ENCODE peak calls at places on chromosomes 11 and 22, in nine cellular contexts. A, Y, J, Z, W, N, S, V and U are unnamed samples.

GRCh38 chr11:128961645-128962044 is 19.0 kb upstream of the TP53AIP1 start:
- DNase-seq in A (no peak), Y (no peak), J (no peak), Z (no peak), W (no peak), N (no peak), S (no peak), V (no peak), U (no peak)

GRCh38 chr22:18024276-18024939 is at the start of gene MICAL3:
- DNase-seq in A (peak; percentile 47), Y (peak; percentile 4), J (peak; percentile 65), Z (peak; percentile 34), W (no peak), N (peak; percentile 50), S (peak; percentile 58), V (peak; percentile 66), U (peak; percentile 92)

GRCh38 chr11:16252373-16252772 is 104.0 kb downstream of the SOX6 start:
- DNase-seq in A (no peak), Y (no peak), J (peak; percentile 2), Z (no peak), W (no peak), N (no peak), S (no peak), V (no peak), U (no peak)

GRCh38 chr11:1298695-1299492 is 10.5 kb downstream of the TOLLIP start:
- DNase-seq in A (no peak), Y (no peak), J (peak; percentile 80), Z (no peak), W (peak; percentile 41), N (no peak), S (peak; percentile 71), V (no peak), U (no peak)

GRCh38 chr11:74707602-74708510 is 23.4 kb downstream of the CHRDL2 start:
- DNase-seq in A (no peak), Y (no peak), J (no peak), Z (no peak), W (no peak), N (no peak), S (no peak), V (no peak), U (no peak)

GRCh38 chr11:44561275-44561781 is 4.1 kb upstream of the CD82 start:
- DNase-seq in A (no peak), Y (no peak), J (no peak), Z (no peak), W (no peak), N (no peak), S (no peak), V (no peak), U (no peak)

GRCh38 chr11:967995-968751 is 42.5 kb downstream of the AP2A2 start:
- DNase-seq in A (no peak), Y (no peak), J (no peak), Z (no peak), W (no peak), N (no peak), S (no peak), V (no peak), U (no peak)

GRCh38 chr11:15585587-15586331 is 471.0 kb downstream of the INSC start:
- DNase-seq in A (no peak), Y (no peak), J (no peak), Z (no peak), W (no peak), N (no peak), S (no peak), V (no peak), U (no peak)

GRCh38 chr11:14902650-14903350 is 10.8 kb upstream of the CYP2R1 start:
- DNase-seq in A (no peak), Y (no peak), J (peak; percentile 80), Z (no peak), W (no peak), N (no peak), S (peak; percentile 68), V (no peak), U (no peak)

GRCh38 chr11:121487191-121487590 is 34.4 kb upstream of the SORL1-AS1 start:
- DNase-seq in A (no peak), Y (no peak), J (no peak), Z (no peak), W (no peak), N (no peak), S (no peak), V (no peak), U (no peak)

GRCh38 chr22:20155330-20156041 is 4.6 kb upstream of the CCDC188 start:
- DNase-seq in A (no peak), Y (no peak), J (no peak), Z (no peak), W (no peak), N (peak; percentile 86), S (peak; percentile 39), V (peak; percentile 65), U (no peak)

GRCh38 chr22:23894710-23895598 is 771 bp downstream of the MIF start:
- DNase-seq in A (peak; percentile 65), Y (peak; percentile 9), J (peak; percentile 79), Z (peak; percentile 76), W (peak; percentile 54), N (peak; percentile 73), S (peak; percentile 65), V (peak; percentile 83), U (peak; percentile 84)

GRCh38 chr11:72141066-72141465 is 5.5 kb downstream of the FOLR3 start:
- DNase-seq in A (no peak), Y (no peak), J (peak; percentile 72), Z (no peak), W (peak; percentile 71), N (no peak), S (peak; percentile 86), V (peak; percentile 31), U (no peak)

GRCh38 chr11:101407324-101407723 is 176.5 kb downstream of the TRPC6 start:
- DNase-seq in A (no peak), Y (no peak), J (no peak), Z (no peak), W (no peak), N (no peak), S (no peak), V (no peak), U (no peak)